ENCODE peak calls at places on chromosomes 13 and 19, in eight cellular contexts. One of them, this sample, is unnamed.

GRCh38 chr13:50197705-50198104 is 182.5 kb downstream of the KCNRG start:
- DNase-seq in HFF-Myc: no peak
- DNase-seq in neural crest cell: no peak
- DNase-seq in T1000: no peak
- DNase-seq in fibroblast of mammary gland: peak
- DNase-seq in NCI-H774: no peak
- DNase-seq in sciatic nerve: no peak
- DNase-seq in PC-9: no peak
- DNase-seq in this sample: no peak

GRCh38 chr13:51971520-51972426 is 39.5 kb downstream of the ATP7B start:
- DNase-seq in PC-9: no peak
- DNase-seq in NCI-H774: no peak
- DNase-seq in sciatic nerve: no peak
- DNase-seq in HFF-Myc: no peak
- DNase-seq in T1000: no peak
- DNase-seq in neural crest cell: no peak
- DNase-seq in fibroblast of mammary gland: no peak
- DNase-seq in this sample: no peak

GRCh38 chr13:51684076-51684475 is 99.8 kb downstream of the WDFY2 start:
- DNase-seq in sciatic nerve: no peak
- DNase-seq in NCI-H774: no peak
- DNase-seq in T1000: no peak
- DNase-seq in PC-9: no peak
- DNase-seq in HFF-Myc: no peak
- DNase-seq in fibroblast of mammary gland: peak
- DNase-seq in neural crest cell: no peak
- DNase-seq in this sample: no peak

GRCh38 chr13:113410472-113411201 is 42.7 kb downstream of the ADPRHL1 start:
- DNase-seq in fibroblast of mammary gland: peak
- DNase-seq in HFF-Myc: peak
- DNase-seq in neural crest cell: no peak
- DNase-seq in PC-9: peak
- DNase-seq in sciatic nerve: peak
- DNase-seq in NCI-H774: no peak
- DNase-seq in T1000: peak
- DNase-seq in this sample: no peak

GRCh38 chr13:32205426-32206096 is 109.6 kb downstream of the ZAR1L start:
- DNase-seq in NCI-H774: no peak
- DNase-seq in fibroblast of mammary gland: no peak
- DNase-seq in sciatic nerve: no peak
- DNase-seq in neural crest cell: no peak
- DNase-seq in PC-9: no peak
- DNase-seq in T1000: no peak
- DNase-seq in HFF-Myc: no peak
- DNase-seq in this sample: no peak

GRCh38 chr19:38666662-38667448 is 19.4 kb downstream of the ACTN4 start:
- DNase-seq in neural crest cell: no peak
- DNase-seq in NCI-H774: no peak
- DNase-seq in HFF-Myc: no peak
- DNase-seq in fibroblast of mammary gland: peak
- DNase-seq in PC-9: no peak
- DNase-seq in T1000: peak
- DNase-seq in sciatic nerve: no peak
- DNase-seq in this sample: no peak

GRCh38 chr13:19955873-19956559 is 2.5 kb upstream of the ZMYM2 start:
- DNase-seq in sciatic nerve: no peak
- DNase-seq in T1000: no peak
- DNase-seq in NCI-H774: no peak
- DNase-seq in neural crest cell: no peak
- DNase-seq in fibroblast of mammary gland: no peak
- DNase-seq in PC-9: no peak
- DNase-seq in HFF-Myc: no peak
- DNase-seq in this sample: no peak

GRCh38 chr13:95858286-95859075 is 181.5 kb downstream of the DNAJC3 start:
- DNase-seq in fibroblast of mammary gland: peak
- DNase-seq in T1000: no peak
- DNase-seq in HFF-Myc: no peak
- DNase-seq in sciatic nerve: no peak
- DNase-seq in PC-9: no peak
- DNase-seq in NCI-H774: no peak
- DNase-seq in neural crest cell: no peak
- DNase-seq in this sample: peak

GRCh38 chr13:54640719-54641118 is 1612.1 kb downstream of the OLFM4 start:
- DNase-seq in T1000: no peak
- DNase-seq in NCI-H774: no peak
- DNase-seq in neural crest cell: no peak
- DNase-seq in HFF-Myc: no peak
- DNase-seq in sciatic nerve: no peak
- DNase-seq in PC-9: no peak
- DNase-seq in fibroblast of mammary gland: no peak
- DNase-seq in this sample: no peak

GRCh38 chr19:3073159-3073563 is 10.9 kb upstream of the TLE5 start:
- DNase-seq in T1000: no peak
- DNase-seq in neural crest cell: no peak
- DNase-seq in sciatic nerve: no peak
- DNase-seq in PC-9: no peak
- DNase-seq in NCI-H774: peak
- DNase-seq in HFF-Myc: peak
- DNase-seq in fibroblast of mammary gland: peak
- DNase-seq in this sample: no peak

GRCh38 chr19:39805120-39805519 is 26.5 kb downstream of the LEUTX start:
- DNase-seq in fibroblast of mammary gland: peak
- DNase-seq in PC-9: no peak
- DNase-seq in sciatic nerve: no peak
- DNase-seq in HFF-Myc: no peak
- DNase-seq in T1000: no peak
- DNase-seq in neural crest cell: no peak
- DNase-seq in NCI-H774: no peak
- DNase-seq in this sample: no peak

GRCh38 chr13:36432106-36432544 is at the start of gene CCNA1:
- DNase-seq in HFF-Myc: no peak
- DNase-seq in T1000: no peak
- DNase-seq in fibroblast of mammary gland: peak
- DNase-seq in NCI-H774: peak
- DNase-seq in neural crest cell: peak
- DNase-seq in sciatic nerve: peak
- DNase-seq in PC-9: no peak
- DNase-seq in this sample: no peak

GRCh38 chr13:109938255-109938936 is 152.0 kb upstream of the IRS2 start:
- DNase-seq in fibroblast of mammary gland: peak
- DNase-seq in NCI-H774: no peak
- DNase-seq in T1000: peak
- DNase-seq in sciatic nerve: no peak
- DNase-seq in PC-9: no peak
- DNase-seq in neural crest cell: no peak
- DNase-seq in HFF-Myc: peak
- DNase-seq in this sample: no peak

GRCh38 chr19:39212377-39212742 is 8.3 kb upstream of the SYCN start:
- DNase-seq in NCI-H774: peak
- DNase-seq in fibroblast of mammary gland: peak
- DNase-seq in sciatic nerve: peak
- DNase-seq in HFF-Myc: no peak
- DNase-seq in T1000: no peak
- DNase-seq in neural crest cell: peak
- DNase-seq in PC-9: peak
- DNase-seq in this sample: no peak

GRCh38 chr19:54638683-54639082 is 8.4 kb downstream of the LILRB1 start:
- DNase-seq in neural crest cell: no peak
- DNase-seq in sciatic nerve: no peak
- DNase-seq in fibroblast of mammary gland: no peak
- DNase-seq in PC-9: no peak
- DNase-seq in T1000: no peak
- DNase-seq in NCI-H774: no peak
- DNase-seq in HFF-Myc: no peak
- DNase-seq in this sample: no peak

GRCh38 chr13:51942189-51942588 is 69.1 kb downstream of the ATP7B start:
- DNase-seq in NCI-H774: peak
- DNase-seq in sciatic nerve: no peak
- DNase-seq in fibroblast of mammary gland: no peak
- DNase-seq in T1000: no peak
- DNase-seq in HFF-Myc: no peak
- DNase-seq in neural crest cell: no peak
- DNase-seq in PC-9: peak
- DNase-seq in this sample: no peak

GRCh38 chr19:1081301-1082164 is 13.6 kb downstream of the POLR2E start:
- DNase-seq in T1000: no peak
- DNase-seq in sciatic nerve: peak
- DNase-seq in PC-9: no peak
- DNase-seq in NCI-H774: peak
- DNase-seq in HFF-Myc: no peak
- DNase-seq in neural crest cell: no peak
- DNase-seq in fibroblast of mammary gland: no peak
- DNase-seq in this sample: no peak

GRCh38 chr13:25538276-25538675 is 166.5 kb downstream of the ATP8A2 start:
- DNase-seq in PC-9: no peak
- DNase-seq in HFF-Myc: no peak
- DNase-seq in NCI-H774: no peak
- DNase-seq in neural crest cell: no peak
- DNase-seq in sciatic nerve: no peak
- DNase-seq in T1000: no peak
- DNase-seq in fibroblast of mammary gland: no peak
- DNase-seq in this sample: no peak

GRCh38 chr13:107258599-107259187 is 690.8 kb upstream of the ARGLU1 start:
- DNase-seq in HFF-Myc: no peak
- DNase-seq in PC-9: peak
- DNase-seq in T1000: no peak
- DNase-seq in neural crest cell: no peak
- DNase-seq in NCI-H774: no peak
- DNase-seq in sciatic nerve: no peak
- DNase-seq in fibroblast of mammary gland: peak
- DNase-seq in this sample: no peak

GRCh38 chr19:18173054-18173571 is 500 bp upstream of the IFI30 start:
- DNase-seq in T1000: no peak
- DNase-seq in fibroblast of mammary gland: peak
- DNase-seq in PC-9: no peak
- DNase-seq in neural crest cell: no peak
- DNase-seq in NCI-H774: no peak
- DNase-seq in HFF-Myc: no peak
- DNase-seq in sciatic nerve: peak
- DNase-seq in this sample: no peak

GRCh38 chr19:38391911-38392464 is 3.5 kb downstream of the SPRED3 start:
- DNase-seq in HFF-Myc: no peak
- DNase-seq in sciatic nerve: no peak
- DNase-seq in PC-9: no peak
- DNase-seq in T1000: no peak
- DNase-seq in neural crest cell: no peak
- DNase-seq in NCI-H774: no peak
- DNase-seq in fibroblast of mammary gland: no peak
- DNase-seq in this sample: no peak

GRCh38 chr13:77918391-77919261 is at the start of gene EDNRB:
- DNase-seq in NCI-H774: no peak
- DNase-seq in HFF-Myc: no peak
- DNase-seq in neural crest cell: peak
- DNase-seq in sciatic nerve: peak
- DNase-seq in fibroblast of mammary gland: peak
- DNase-seq in T1000: peak
- DNase-seq in PC-9: no peak
- DNase-seq in this sample: no peak

GRCh38 chr19:18427080-18427751 is 8.0 kb downstream of the SSBP4 start:
- DNase-seq in HFF-Myc: no peak
- DNase-seq in fibroblast of mammary gland: no peak
- DNase-seq in T1000: no peak
- DNase-seq in sciatic nerve: no peak
- DNase-seq in neural crest cell: no peak
- DNase-seq in PC-9: no peak
- DNase-seq in NCI-H774: no peak
- DNase-seq in this sample: no peak

GRCh38 chr13:89554801-89555200 is 1792.7 kb upstream of the MIR17HG start:
- DNase-seq in neural crest cell: no peak
- DNase-seq in sciatic nerve: no peak
- DNase-seq in fibroblast of mammary gland: no peak
- DNase-seq in HFF-Myc: no peak
- DNase-seq in NCI-H774: peak
- DNase-seq in T1000: no peak
- DNase-seq in PC-9: no peak
- DNase-seq in this sample: no peak

This sample was measured in brain pericyte.